ENCODE peak calls at places on chromosomes 13 and 19, in eight cellular contexts. One of them, this sample, is unnamed.

GRCh38 chr13:44453881-44454280 is 80.3 kb downstream of the SERP2 start:
- DNase-seq in CD8-positive, alpha-beta memory T cell: no peak
- DNase-seq in SK-N-MC: no peak
- DNase-seq in stomach: no peak
- DNase-seq in cardiac muscle cell: no peak
- DNase-seq in foreskin keratinocyte: no peak
- DNase-seq in aorta: no peak
- DNase-seq in lung: no peak
- DNase-seq in this sample: no peak

GRCh38 chr13:96780105-96780504 is 214.2 kb downstream of the OXGR1 start:
- DNase-seq in stomach: no peak
- DNase-seq in cardiac muscle cell: no peak
- DNase-seq in foreskin keratinocyte: no peak
- DNase-seq in lung: no peak
- DNase-seq in CD8-positive, alpha-beta memory T cell: no peak
- DNase-seq in aorta: no peak
- DNase-seq in SK-N-MC: no peak
- DNase-seq in this sample: no peak

GRCh38 chr13:102295316-102296048 is 106.4 kb downstream of the FGF14 start:
- DNase-seq in lung: no peak
- DNase-seq in aorta: no peak
- DNase-seq in SK-N-MC: no peak
- DNase-seq in CD8-positive, alpha-beta memory T cell: no peak
- DNase-seq in stomach: no peak
- DNase-seq in foreskin keratinocyte: no peak
- DNase-seq in cardiac muscle cell: no peak
- DNase-seq in this sample: no peak

GRCh38 chr13:50161052-50161451 is 145.8 kb downstream of the KCNRG start:
- DNase-seq in SK-N-MC: no peak
- DNase-seq in cardiac muscle cell: no peak
- DNase-seq in stomach: no peak
- DNase-seq in aorta: no peak
- DNase-seq in lung: no peak
- DNase-seq in foreskin keratinocyte: peak; percentile 14
- DNase-seq in CD8-positive, alpha-beta memory T cell: no peak
- DNase-seq in this sample: no peak

GRCh38 chr13:44142540-44142867 is 231.1 kb upstream of the SERP2 start:
- DNase-seq in stomach: no peak
- DNase-seq in SK-N-MC: no peak
- DNase-seq in foreskin keratinocyte: no peak
- DNase-seq in aorta: no peak
- DNase-seq in CD8-positive, alpha-beta memory T cell: no peak
- DNase-seq in cardiac muscle cell: no peak
- DNase-seq in lung: no peak
- DNase-seq in this sample: no peak

GRCh38 chr19:41027273-41027967 is 36.3 kb downstream of the CYP2B6 start:
- DNase-seq in stomach: no peak
- DNase-seq in lung: no peak
- DNase-seq in SK-N-MC: no peak
- DNase-seq in cardiac muscle cell: no peak
- DNase-seq in foreskin keratinocyte: no peak
- DNase-seq in aorta: no peak
- DNase-seq in CD8-positive, alpha-beta memory T cell: no peak
- DNase-seq in this sample: no peak

GRCh38 chr19:6373813-6374108 is 1.2 kb downstream of the ALKBH7 start:
- DNase-seq in aorta: no peak
- DNase-seq in CD8-positive, alpha-beta memory T cell: no peak
- DNase-seq in SK-N-MC: no peak
- DNase-seq in lung: no peak
- DNase-seq in foreskin keratinocyte: no peak
- DNase-seq in stomach: no peak
- DNase-seq in cardiac muscle cell: no peak
- DNase-seq in this sample: no peak

GRCh38 chr13:95833126-95833525 is 156.2 kb downstream of the DNAJC3 start:
- DNase-seq in SK-N-MC: no peak
- DNase-seq in aorta: no peak
- DNase-seq in foreskin keratinocyte: peak; percentile 2
- DNase-seq in stomach: no peak
- DNase-seq in cardiac muscle cell: no peak
- DNase-seq in CD8-positive, alpha-beta memory T cell: no peak
- DNase-seq in lung: no peak
- DNase-seq in this sample: no peak

GRCh38 chr13:108780706-108781105 is 151.3 kb downstream of the MYO16 start:
- DNase-seq in CD8-positive, alpha-beta memory T cell: no peak
- DNase-seq in aorta: no peak
- DNase-seq in foreskin keratinocyte: no peak
- DNase-seq in lung: no peak
- DNase-seq in cardiac muscle cell: no peak
- DNase-seq in SK-N-MC: no peak
- DNase-seq in stomach: no peak
- DNase-seq in this sample: no peak

GRCh38 chr13:43185206-43185605 is 161.8 kb downstream of the DNAJC15 start:
- DNase-seq in lung: no peak
- DNase-seq in cardiac muscle cell: no peak
- DNase-seq in foreskin keratinocyte: no peak
- DNase-seq in stomach: no peak
- DNase-seq in aorta: no peak
- DNase-seq in SK-N-MC: no peak
- DNase-seq in CD8-positive, alpha-beta memory T cell: no peak
- DNase-seq in this sample: no peak

GRCh38 chr19:41882568-41883462 is at the start of gene ARHGEF1:
- DNase-seq in foreskin keratinocyte: no peak
- DNase-seq in lung: peak; percentile 71
- DNase-seq in aorta: peak; percentile 90
- DNase-seq in cardiac muscle cell: peak; percentile 38
- DNase-seq in stomach: peak; percentile 62
- DNase-seq in CD8-positive, alpha-beta memory T cell: peak; percentile 74
- DNase-seq in SK-N-MC: no peak
- DNase-seq in this sample: no peak

GRCh38 chr19:31277516-31277915 is 71.7 kb downstream of the TSHZ3 start:
- DNase-seq in foreskin keratinocyte: no peak
- DNase-seq in stomach: no peak
- DNase-seq in CD8-positive, alpha-beta memory T cell: no peak
- DNase-seq in aorta: peak; percentile 56
- DNase-seq in cardiac muscle cell: no peak
- DNase-seq in SK-N-MC: no peak
- DNase-seq in lung: no peak
- DNase-seq in this sample: no peak

GRCh38 chr19:33252971-33253370 is 27.3 kb upstream of the SLC7A10 start:
- DNase-seq in aorta: no peak
- DNase-seq in CD8-positive, alpha-beta memory T cell: no peak
- DNase-seq in foreskin keratinocyte: no peak
- DNase-seq in lung: no peak
- DNase-seq in cardiac muscle cell: no peak
- DNase-seq in stomach: no peak
- DNase-seq in SK-N-MC: no peak
- DNase-seq in this sample: no peak

GRCh38 chr19:29576761-29577661 is 29.1 kb upstream of the POP4 start:
- DNase-seq in aorta: no peak
- DNase-seq in SK-N-MC: no peak
- DNase-seq in cardiac muscle cell: no peak
- DNase-seq in foreskin keratinocyte: peak; percentile 22
- DNase-seq in CD8-positive, alpha-beta memory T cell: no peak
- DNase-seq in stomach: no peak
- DNase-seq in lung: no peak
- DNase-seq in this sample: no peak

GRCh38 chr19:11382898-11383705 is 1.0 kb downstream of the EPOR start:
- DNase-seq in cardiac muscle cell: peak; percentile 83
- DNase-seq in lung: peak; percentile 61
- DNase-seq in aorta: peak; percentile 86
- DNase-seq in SK-N-MC: no peak
- DNase-seq in CD8-positive, alpha-beta memory T cell: peak; percentile 60
- DNase-seq in foreskin keratinocyte: no peak
- DNase-seq in stomach: peak; percentile 71
- DNase-seq in this sample: no peak

GRCh38 chr19:41932259-41933130 is 4.2 kb upstream of the ERFL start:
- DNase-seq in cardiac muscle cell: no peak
- DNase-seq in lung: no peak
- DNase-seq in CD8-positive, alpha-beta memory T cell: no peak
- DNase-seq in aorta: no peak
- DNase-seq in stomach: no peak
- DNase-seq in SK-N-MC: no peak
- DNase-seq in foreskin keratinocyte: no peak
- DNase-seq in this sample: no peak

DNA sequence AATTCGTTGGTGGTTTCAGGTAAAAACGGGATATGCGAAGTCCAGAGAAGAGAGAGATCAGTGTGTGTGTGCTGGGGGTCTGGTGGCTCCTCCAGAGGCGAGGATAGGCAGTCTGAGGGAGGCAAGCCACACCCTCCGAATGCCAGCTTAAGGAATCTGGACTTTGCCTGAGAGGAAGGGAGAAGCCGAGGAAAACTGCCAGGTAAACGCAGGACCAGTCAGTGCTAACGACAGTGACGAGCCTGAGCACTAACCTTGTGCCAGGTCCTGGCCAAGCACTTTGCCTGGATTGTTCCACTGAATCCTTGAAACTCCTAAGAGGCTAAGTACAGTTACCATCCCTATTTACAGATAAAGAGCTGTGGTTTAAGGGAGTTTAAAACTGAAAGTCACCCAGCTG is 15.3 kb downstream of the SMG9 start:
- DNase-seq in CD8-positive, alpha-beta memory T cell: no peak
- DNase-seq in aorta: no peak
- DNase-seq in cardiac muscle cell: no peak
- DNase-seq in lung: no peak
- DNase-seq in SK-N-MC: no peak
- DNase-seq in foreskin keratinocyte: no peak
- DNase-seq in stomach: peak; percentile 76
- DNase-seq in this sample: no peak
- H3K27ac ChIP-seq in CD8-positive, alpha-beta memory T cell: no peak overlapping the region
- H3K27ac ChIP-seq in aorta: no peak overlapping the region
- H3K27ac ChIP-seq in cardiac muscle cell: no peak overlapping the region
- H3K27ac ChIP-seq in lung: no peak overlapping the region
- H3K27ac ChIP-seq in SK-N-MC: no peak overlapping the region
- H3K27ac ChIP-seq in foreskin keratinocyte: peak overlapping the region; percentile 84
- H3K27ac ChIP-seq in stomach: peak overlapping the region; percentile 62
- H3K27ac ChIP-seq in this sample: peak overlapping the region; percentile 71

DNA sequence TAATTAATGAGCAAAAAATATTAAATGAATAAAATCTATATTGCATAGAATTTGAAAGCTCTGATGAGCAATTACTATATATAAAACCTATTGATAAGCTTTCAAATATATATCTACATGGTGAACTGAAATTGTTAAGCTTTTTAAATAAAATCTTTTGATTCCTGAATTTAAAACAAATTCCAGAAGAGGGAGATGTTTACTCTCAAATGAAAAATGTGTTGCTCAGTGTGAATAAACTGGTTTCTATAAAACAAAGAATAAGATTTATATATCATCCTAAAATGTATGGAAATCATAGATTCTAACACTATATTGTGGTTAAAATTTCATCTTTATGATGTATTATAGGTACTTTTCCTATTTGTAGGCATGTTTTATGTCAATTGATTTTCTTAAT is 171.5 kb upstream of the SLITRK6 start:
- DNase-seq in foreskin keratinocyte: no peak
- DNase-seq in SK-N-MC: no peak
- DNase-seq in aorta: no peak
- DNase-seq in lung: no peak
- DNase-seq in CD8-positive, alpha-beta memory T cell: no peak
- DNase-seq in stomach: no peak
- DNase-seq in cardiac muscle cell: no peak
- DNase-seq in this sample: no peak
- H3K27ac ChIP-seq in foreskin keratinocyte: no peak overlapping the region
- H3K27ac ChIP-seq in SK-N-MC: no peak overlapping the region
- H3K27ac ChIP-seq in aorta: no peak overlapping the region
- H3K27ac ChIP-seq in lung: no peak overlapping the region
- H3K27ac ChIP-seq in CD8-positive, alpha-beta memory T cell: no peak overlapping the region
- H3K27ac ChIP-seq in stomach: no peak overlapping the region
- H3K27ac ChIP-seq in cardiac muscle cell: no peak overlapping the region
- H3K27ac ChIP-seq in this sample: no peak overlapping the region

GRCh38 chr19:38720559-38721236 is 23.6 kb downstream of the CAPN12 start:
- DNase-seq in aorta: no peak
- DNase-seq in cardiac muscle cell: no peak
- DNase-seq in CD8-positive, alpha-beta memory T cell: no peak
- DNase-seq in stomach: no peak
- DNase-seq in lung: no peak
- DNase-seq in SK-N-MC: no peak
- DNase-seq in foreskin keratinocyte: no peak
- DNase-seq in this sample: no peak

GRCh38 chr19:38717855-38718254 is 26.4 kb downstream of the CAPN12 start:
- DNase-seq in foreskin keratinocyte: no peak
- DNase-seq in aorta: no peak
- DNase-seq in CD8-positive, alpha-beta memory T cell: no peak
- DNase-seq in lung: no peak
- DNase-seq in SK-N-MC: no peak
- DNase-seq in stomach: no peak
- DNase-seq in cardiac muscle cell: no peak
- DNase-seq in this sample: no peak

GRCh38 chr19:38718747-38719543 is 25.3 kb downstream of the CAPN12 start:
- DNase-seq in lung: peak; percentile 50
- DNase-seq in SK-N-MC: no peak
- DNase-seq in foreskin keratinocyte: no peak
- DNase-seq in cardiac muscle cell: peak; percentile 59
- DNase-seq in CD8-positive, alpha-beta memory T cell: no peak
- DNase-seq in stomach: peak; percentile 71
- DNase-seq in aorta: peak; percentile 92
- DNase-seq in this sample: no peak

GRCh38 chr19:38721496-38721895 is 22.8 kb downstream of the CAPN12 start:
- DNase-seq in CD8-positive, alpha-beta memory T cell: no peak
- DNase-seq in stomach: no peak
- DNase-seq in aorta: no peak
- DNase-seq in foreskin keratinocyte: no peak
- DNase-seq in cardiac muscle cell: no peak
- DNase-seq in SK-N-MC: no peak
- DNase-seq in lung: no peak
- DNase-seq in this sample: no peak

DNA sequence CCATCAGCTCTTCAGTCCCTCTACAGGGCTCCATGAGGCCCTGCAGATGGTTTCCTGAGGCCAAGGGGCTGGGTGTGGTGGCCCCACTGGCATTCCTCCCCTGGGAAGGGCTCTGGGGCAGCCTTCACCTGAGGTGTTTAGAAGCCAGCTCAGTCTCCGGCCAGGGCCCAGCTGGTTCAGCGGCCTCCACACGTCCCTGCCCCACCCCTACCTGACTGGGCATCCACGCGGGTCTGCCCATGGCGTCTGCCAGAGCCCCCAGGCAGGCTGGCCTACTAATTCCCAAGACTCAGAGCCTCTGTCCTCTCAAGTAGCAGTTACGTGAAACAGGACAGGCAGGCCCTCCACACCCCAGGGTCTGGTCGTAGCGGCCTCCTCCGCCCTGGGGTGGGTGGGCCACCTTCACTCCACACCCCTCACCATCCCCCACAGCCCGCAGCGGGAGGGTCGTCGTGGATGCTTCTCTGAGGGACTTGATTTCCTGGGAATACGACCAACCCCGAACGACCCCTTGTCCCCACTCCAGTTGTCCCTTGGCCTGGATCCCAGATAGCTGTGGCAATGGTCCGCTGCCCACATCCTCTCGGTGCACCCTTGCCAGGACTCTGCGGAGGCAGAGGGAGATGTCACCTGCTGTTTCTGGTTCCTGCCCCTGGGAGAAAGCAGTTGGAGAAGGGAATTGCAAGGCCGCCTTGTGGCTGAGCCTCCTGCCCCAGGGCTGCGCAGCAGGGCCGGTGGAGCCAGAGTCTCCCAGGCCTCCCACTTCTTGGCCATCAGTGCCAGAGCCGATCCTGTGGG is 24.3 kb downstream of the CAPN12 start:
- DNase-seq in CD8-positive, alpha-beta memory T cell: no peak
- DNase-seq in aorta: no peak
- DNase-seq in stomach: no peak
- DNase-seq in lung: no peak
- DNase-seq in foreskin keratinocyte: no peak
- DNase-seq in cardiac muscle cell: no peak
- DNase-seq in SK-N-MC: no peak
- DNase-seq in this sample: no peak
- H3K27ac ChIP-seq in CD8-positive, alpha-beta memory T cell: no peak overlapping the region
- H3K27ac ChIP-seq in aorta: peak overlapping the region; percentile 77
- H3K27ac ChIP-seq in stomach: peak overlapping the region; percentile 73
- H3K27ac ChIP-seq in lung: peak overlapping the region; percentile 66
- H3K27ac ChIP-seq in foreskin keratinocyte: no peak overlapping the region
- H3K27ac ChIP-seq in cardiac muscle cell: peak overlapping the region; percentile 90
- H3K27ac ChIP-seq in SK-N-MC: no peak overlapping the region
- H3K27ac ChIP-seq in this sample: peak overlapping the region; percentile 79

GRCh38 chr19:38089440-38089839 is 134.6 kb downstream of the DPF1 start:
- DNase-seq in foreskin keratinocyte: no peak
- DNase-seq in SK-N-MC: no peak
- DNase-seq in cardiac muscle cell: no peak
- DNase-seq in lung: no peak
- DNase-seq in CD8-positive, alpha-beta memory T cell: no peak
- DNase-seq in aorta: no peak
- DNase-seq in stomach: no peak
- DNase-seq in this sample: no peak
- H3K27ac ChIP-seq in foreskin keratinocyte: no peak overlapping the region
- H3K27ac ChIP-seq in SK-N-MC: no peak overlapping the region
- H3K27ac ChIP-seq in cardiac muscle cell: no peak overlapping the region
- H3K27ac ChIP-seq in lung: no peak overlapping the region
- H3K27ac ChIP-seq in CD8-positive, alpha-beta memory T cell: no peak overlapping the region
- H3K27ac ChIP-seq in aorta: no peak overlapping the region
- H3K27ac ChIP-seq in stomach: no peak overlapping the region
- H3K27ac ChIP-seq in this sample: no peak overlapping the region

This sample was measured in epithelial cell of prostate.